ENCODE peak calls at places on chromosomes 4 and X, in five cellular contexts. A is GM23338, V is endothelial cell, W is heart left ventricle, R is kidney. S is an unnamed sample.

GRCh38 chrX:45011597-45011996 is 138.6 kb downstream of the KDM6A start:
- DNase-seq in W (no peak), A (no peak), V (no peak), R (peak; percentile 26), S (no peak)

GRCh38 chrX:48751343-48751742 is 10.2 kb upstream of the GLOD5 start:
- DNase-seq in V (no peak), R (no peak), W (no peak), A (no peak), S (no peak)

GRCh38 chr4:100894339-100894870 is 376.6 kb upstream of the EMCN start:
- DNase-seq in A (no peak), W (no peak), V (no peak), R (no peak), S (no peak)

GRCh38 chrX:133531012-133531411 is 115.7 kb upstream of the GPC4 start:
- DNase-seq in V (no peak), A (no peak), W (no peak), R (no peak), S (no peak)

GRCh38 chrX:4179031-4179430 is 465.6 kb upstream of the PRKX start:
- DNase-seq in W (no peak), V (no peak), R (no peak), A (no peak), S (no peak)

GRCh38 chr4:78476108-78476704 is 75.4 kb upstream of the ANXA3 start:
- DNase-seq in A (no peak), V (no peak), W (no peak), R (no peak), S (no peak)

GRCh38 chr4:47597696-47598095 is 112.6 kb downstream of the ATP10D start:
- DNase-seq in V (no peak), A (no peak), R (no peak), W (no peak), S (no peak)

GRCh38 chr4:7004331-7004730 is 38.8 kb upstream of the TADA2B start:
- DNase-seq in A (no peak), R (no peak), W (no peak), V (no peak), S (no peak)

GRCh38 chrX:44949125-44949524 is 76.1 kb downstream of the KDM6A start:
- DNase-seq in A (no peak), V (no peak), R (no peak), W (no peak), S (no peak)

GRCh38 chrX:2521092-2521926 is 20.5 kb upstream of the DHRSX start:
- DNase-seq in V (no peak), A (no peak), W (no peak), R (no peak), S (no peak)

GRCh38 chr4:83128235-83128929 is 13.9 kb upstream of the PLAC8 start:
- DNase-seq in V (no peak), A (no peak), W (no peak), R (no peak), S (no peak)

GRCh38 chr4:111282035-111282434 is 659.2 kb upstream of the PITX2 start:
- DNase-seq in R (no peak), W (no peak), A (no peak), V (no peak), S (no peak)

GRCh38 chr4:80594696-80595095 is 259.2 kb downstream of the CFAP299 start:
- DNase-seq in V (no peak), A (no peak), R (no peak), W (no peak), S (no peak)

GRCh38 chrX:37684918-37685317 is 673 bp upstream of the XK start:
- DNase-seq in W (no peak), A (no peak), V (no peak), R (no peak), S (no peak)

GRCh38 chrX:48904626-48905025 is 6.8 kb downstream of the SLC35A2 start:
- DNase-seq in V (no peak), R (peak; percentile 63), A (no peak), W (no peak), S (no peak)

GRCh38 chr4:113645771-113646455 is 115.6 kb downstream of the CAMK2D start:
- DNase-seq in A (peak; percentile 72), R (no peak), W (no peak), V (no peak), S (no peak)

GRCh38 chrX:63012574-63012973 is 338.6 kb downstream of the SPIN4 start:
- DNase-seq in R (no peak), W (no peak), V (no peak), A (no peak), S (no peak)

GRCh38 chrX:71550578-71550977 is 17.7 kb downstream of the OGT start:
- DNase-seq in W (no peak), R (no peak), V (no peak), A (no peak), S (no peak)

GRCh38 chr4:80336582-80336981 is 1.1 kb downstream of the CFAP299 start:
- DNase-seq in V (peak; percentile 33), W (no peak), R (no peak), A (peak; percentile 75), S (no peak)

GRCh38 chrX:42678133-42678532 is 99.8 kb downstream of the PPP1R2C start:
- DNase-seq in R (no peak), V (no peak), A (peak; percentile 4), W (no peak), S (no peak)
- TF ChIP-seq CTCF in R (no peak), V (no peak), A (peak; percentile 37), W (no peak), S (no peak)

GRCh38 chr4:23680616-23681518 is 209.0 kb downstream of the PPARGC1A start:
- DNase-seq in A (no peak), W (no peak), R (no peak), V (no peak), S (no peak)
- TF ChIP-seq CTCF in A (no peak), W (no peak), R (peak; percentile 26), V (no peak), S (no peak)

DNA sequence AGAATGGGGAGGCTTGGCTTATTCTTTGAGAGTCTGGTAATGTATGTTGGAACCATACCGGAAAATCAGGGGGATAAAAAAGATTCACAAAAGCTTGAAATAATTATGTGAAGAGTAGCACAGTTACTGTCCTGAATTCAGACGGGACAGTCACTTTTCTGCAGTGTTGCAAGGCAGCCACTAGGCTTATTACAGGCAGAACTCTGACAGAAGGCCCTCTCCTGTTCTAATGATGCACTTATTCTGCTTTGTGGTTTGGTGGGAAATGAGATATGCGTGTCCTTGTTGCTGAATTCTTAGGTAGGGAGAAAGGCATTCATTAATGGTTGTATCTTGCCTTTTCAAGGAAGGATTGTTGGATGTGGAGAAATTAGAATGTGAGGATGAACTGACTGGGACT is 37.2 kb downstream of the GUCY1B1 start:
- DNase-seq in W (no peak), A (peak; percentile 53), V (no peak), R (no peak), S (no peak)
- TF ChIP-seq CTCF in W (peak; percentile 9), A (peak; percentile 45), V (peak; percentile 58), R (peak; percentile 19), S (no peak)

DNA sequence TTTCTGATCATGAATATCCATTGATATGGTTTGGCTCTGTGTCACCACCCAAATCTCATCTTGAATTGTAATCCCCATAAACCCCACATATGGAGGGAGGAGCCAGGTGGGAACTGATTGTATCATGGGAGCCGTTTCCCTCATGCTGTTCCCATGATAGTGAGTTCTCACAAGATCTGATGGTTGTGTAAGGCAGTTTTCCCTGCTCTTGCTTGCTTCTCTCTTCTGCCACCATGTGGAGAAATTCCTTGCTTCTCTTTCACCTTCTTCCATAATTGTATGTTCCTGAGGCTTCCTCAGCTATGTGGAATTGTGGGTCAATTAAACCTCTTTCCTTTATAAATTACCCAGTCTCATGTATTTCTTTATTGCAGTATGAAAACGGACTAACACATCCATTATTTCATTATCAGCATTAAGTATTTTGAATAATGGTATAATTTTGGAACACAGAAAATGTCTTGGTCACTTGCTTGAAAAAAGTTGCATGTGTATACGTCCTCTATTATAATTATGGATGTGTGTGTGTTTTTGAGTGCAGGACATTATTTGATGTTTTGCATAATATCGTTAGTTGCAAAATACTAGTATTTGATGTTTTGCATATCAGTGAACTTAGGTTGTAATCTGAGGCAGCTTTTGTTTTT is 334.6 kb downstream of the PCDH10 start:
- DNase-seq in R (no peak), A (peak; percentile 65), V (peak; percentile 17), W (no peak), S (no peak)
- TF ChIP-seq CTCF in R (peak; percentile 29), A (peak; percentile 83), V (no peak), W (no peak), S (no peak)

GRCh38 chrX:9501362-9501761 is 36.5 kb downstream of the TBL1X start:
- DNase-seq in V (peak; percentile 8), W (no peak), R (no peak), A (peak; percentile 17), S (no peak)
- TF ChIP-seq CTCF in V (no peak), W (no peak), R (no peak), A (peak; percentile 42), S (no peak)

DNA sequence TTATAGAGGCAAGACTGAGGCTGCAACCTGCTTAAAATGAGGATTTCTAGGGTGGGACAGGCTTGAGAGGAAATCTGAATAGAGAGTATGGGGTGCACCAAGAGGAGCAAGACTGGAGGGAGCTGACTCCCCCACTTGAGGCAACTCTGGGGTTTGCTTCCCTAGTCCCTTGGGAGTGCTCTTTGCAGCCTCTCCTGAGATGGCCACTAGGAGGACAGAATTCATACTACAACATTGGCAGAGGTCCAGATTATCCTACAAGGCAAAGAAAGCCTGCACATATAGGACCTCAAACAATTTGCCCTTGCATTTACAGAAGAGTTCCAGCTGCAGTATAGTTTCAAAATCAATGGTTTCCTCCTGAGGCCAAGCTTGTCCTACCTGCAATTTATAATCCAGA is 830.9 kb downstream of the TECRL start:
- DNase-seq in A (no peak), V (no peak), W (no peak), R (no peak), S (no peak)
- TF ChIP-seq CTCF in A (no peak), V (no peak), W (no peak), R (no peak), S (no peak)

GRCh38 chr4:157048248-157048647 is 27.7 kb upstream of the GLRB start:
- DNase-seq in A (no peak), R (no peak), W (no peak), V (no peak), S (no peak)

GRCh38 chr4:157050561-157050960 is 25.4 kb upstream of the GLRB start:
- DNase-seq in A (no peak), W (no peak), R (no peak), V (no peak), S (no peak)

GRCh38 chr4:157057187-157057586 is 18.8 kb upstream of the GLRB start:
- DNase-seq in W (no peak), A (peak; percentile 31), V (no peak), R (no peak), S (no peak)

GRCh38 chr4:157052429-157053040 is 23.4 kb upstream of the GLRB start:
- DNase-seq in A (peak; percentile 25), V (no peak), R (no peak), W (no peak), S (no peak)
- TF ChIP-seq CTCF in A (no peak), V (no peak), R (no peak), W (no peak), S (no peak)

DNA sequence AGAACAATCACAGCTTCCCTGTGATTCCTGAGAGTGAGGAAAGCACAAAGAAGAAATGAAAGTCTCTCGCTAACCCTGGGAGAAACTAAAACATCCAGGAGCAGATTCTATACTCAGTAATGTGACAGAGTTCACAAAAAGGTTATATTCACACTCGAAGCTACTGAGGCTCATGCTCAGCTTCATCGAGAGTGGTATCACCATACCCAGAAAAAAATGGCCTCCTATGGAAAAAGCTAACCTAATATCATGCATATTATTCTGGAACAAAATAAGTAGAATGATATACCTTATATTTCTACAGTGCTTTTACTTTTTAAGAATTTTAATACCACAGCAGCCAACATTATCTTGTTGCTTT is 13.5 kb upstream of the CDKN2AIP start:
- DNase-seq in W (no peak), A (no peak), V (no peak), R (no peak), S (no peak)
- TF ChIP-seq CTCF in W (no peak), A (no peak), V (no peak), R (no peak), S (no peak)

S was measured in omental fat pad.